ENCODE peak calls at places on chromosome 3, in seven cellular contexts. One of them, this sample, is unnamed.

GRCh38 chr3:123300056-123300455 is 98.3 kb downstream of the SEC22A start:
- DNase-seq in NCI-H1092: no peak
- DNase-seq in fibroblast of lung: no peak
- DNase-seq in HTR-8/SVneo: no peak
- DNase-seq in sigmoid colon: no peak
- DNase-seq in kidney epithelial cell: no peak
- DNase-seq in lower leg skin: no peak
- DNase-seq in this sample: no peak

GRCh38 chr3:127775398-127776109 is 46.8 kb downstream of the MGLL start:
- DNase-seq in NCI-H1092: peak
- DNase-seq in fibroblast of lung: peak
- DNase-seq in HTR-8/SVneo: peak
- DNase-seq in sigmoid colon: peak
- DNase-seq in kidney epithelial cell: peak
- DNase-seq in lower leg skin: no peak
- DNase-seq in this sample: no peak

GRCh38 chr3:146277953-146278631 is 27.2 kb upstream of the PLSCR4 start:
- DNase-seq in NCI-H1092: no peak
- DNase-seq in fibroblast of lung: peak
- DNase-seq in HTR-8/SVneo: no peak
- DNase-seq in sigmoid colon: no peak
- DNase-seq in kidney epithelial cell: peak
- DNase-seq in lower leg skin: peak
- DNase-seq in this sample: no peak

GRCh38 chr3:57556459-57557087 is 499 bp downstream of the PDE12 start:
- DNase-seq in NCI-H1092: no peak
- DNase-seq in fibroblast of lung: peak
- DNase-seq in HTR-8/SVneo: peak
- DNase-seq in sigmoid colon: peak
- DNase-seq in kidney epithelial cell: no peak
- DNase-seq in lower leg skin: no peak
- DNase-seq in this sample: no peak

GRCh38 chr3:59578129-59578528 is 528.3 kb upstream of the CFAP20DC start:
- DNase-seq in NCI-H1092: no peak
- DNase-seq in fibroblast of lung: no peak
- DNase-seq in HTR-8/SVneo: no peak
- DNase-seq in sigmoid colon: no peak
- DNase-seq in kidney epithelial cell: no peak
- DNase-seq in lower leg skin: no peak
- DNase-seq in this sample: no peak

GRCh38 chr3:9852528-9852927 is 8.7 kb upstream of the RPUSD3 start:
- DNase-seq in NCI-H1092: no peak
- DNase-seq in fibroblast of lung: no peak
- DNase-seq in HTR-8/SVneo: no peak
- DNase-seq in sigmoid colon: no peak
- DNase-seq in kidney epithelial cell: no peak
- DNase-seq in lower leg skin: no peak
- DNase-seq in this sample: no peak

GRCh38 chr3:145963111-145963510 is 197.9 kb downstream of the PLOD2 start:
- DNase-seq in NCI-H1092: no peak
- DNase-seq in fibroblast of lung: no peak
- DNase-seq in HTR-8/SVneo: no peak
- DNase-seq in sigmoid colon: no peak
- DNase-seq in kidney epithelial cell: no peak
- DNase-seq in lower leg skin: no peak
- DNase-seq in this sample: no peak

GRCh38 chr3:140953028-140953960 is 11.7 kb downstream of the SLC25A36 start:
- DNase-seq in NCI-H1092: no peak
- DNase-seq in fibroblast of lung: peak
- DNase-seq in HTR-8/SVneo: peak
- DNase-seq in sigmoid colon: no peak
- DNase-seq in kidney epithelial cell: peak
- DNase-seq in lower leg skin: no peak
- DNase-seq in this sample: no peak

GRCh38 chr3:175091426-175092114 is 232.4 kb downstream of the NAALADL2 start:
- DNase-seq in NCI-H1092: no peak
- DNase-seq in fibroblast of lung: no peak
- DNase-seq in HTR-8/SVneo: no peak
- DNase-seq in sigmoid colon: no peak
- DNase-seq in kidney epithelial cell: no peak
- DNase-seq in lower leg skin: no peak
- DNase-seq in this sample: no peak

GRCh38 chr3:135147657-135148056 is 352.6 kb downstream of the EPHB1 start:
- DNase-seq in NCI-H1092: no peak
- DNase-seq in fibroblast of lung: no peak
- DNase-seq in HTR-8/SVneo: no peak
- DNase-seq in sigmoid colon: no peak
- DNase-seq in kidney epithelial cell: no peak
- DNase-seq in lower leg skin: peak
- DNase-seq in this sample: no peak

GRCh38 chr3:150068440-150069157 is 97.9 kb upstream of the PFN2 start:
- DNase-seq in NCI-H1092: no peak
- DNase-seq in fibroblast of lung: no peak
- DNase-seq in HTR-8/SVneo: no peak
- DNase-seq in sigmoid colon: no peak
- DNase-seq in kidney epithelial cell: no peak
- DNase-seq in lower leg skin: no peak
- DNase-seq in this sample: no peak

GRCh38 chr3:177721864-177722370 is 524.6 kb upstream of the TBL1XR1 start:
- DNase-seq in NCI-H1092: no peak
- DNase-seq in fibroblast of lung: peak
- DNase-seq in HTR-8/SVneo: no peak
- DNase-seq in sigmoid colon: no peak
- DNase-seq in kidney epithelial cell: no peak
- DNase-seq in lower leg skin: no peak
- DNase-seq in this sample: no peak

GRCh38 chr3:99997293-99997692 is 117.0 kb downstream of the FILIP1L start:
- DNase-seq in NCI-H1092: no peak
- DNase-seq in fibroblast of lung: peak
- DNase-seq in HTR-8/SVneo: no peak
- DNase-seq in sigmoid colon: no peak
- DNase-seq in kidney epithelial cell: no peak
- DNase-seq in lower leg skin: no peak
- DNase-seq in this sample: no peak

GRCh38 chr3:177385831-177386301 is 188.6 kb upstream of the TBL1XR1 start:
- DNase-seq in NCI-H1092: no peak
- DNase-seq in fibroblast of lung: peak
- DNase-seq in HTR-8/SVneo: peak
- DNase-seq in sigmoid colon: no peak
- DNase-seq in kidney epithelial cell: no peak
- DNase-seq in lower leg skin: no peak
- DNase-seq in this sample: no peak

GRCh38 chr3:165636682-165637010 is 200.6 kb downstream of the BCHE start:
- DNase-seq in NCI-H1092: no peak
- DNase-seq in fibroblast of lung: no peak
- DNase-seq in HTR-8/SVneo: no peak
- DNase-seq in sigmoid colon: no peak
- DNase-seq in kidney epithelial cell: peak
- DNase-seq in lower leg skin: no peak
- DNase-seq in this sample: no peak

GRCh38 chr3:77491961-77492360 is 452.1 kb downstream of the ROBO2 start:
- DNase-seq in NCI-H1092: no peak
- DNase-seq in fibroblast of lung: no peak
- DNase-seq in HTR-8/SVneo: no peak
- DNase-seq in sigmoid colon: no peak
- DNase-seq in kidney epithelial cell: no peak
- DNase-seq in lower leg skin: no peak
- DNase-seq in this sample: no peak

GRCh38 chr3:71219744-71220638 is 363.5 kb downstream of the FOXP1 start:
- DNase-seq in NCI-H1092: no peak
- DNase-seq in fibroblast of lung: no peak
- DNase-seq in HTR-8/SVneo: no peak
- DNase-seq in sigmoid colon: no peak
- DNase-seq in kidney epithelial cell: no peak
- DNase-seq in lower leg skin: no peak
- DNase-seq in this sample: peak

GRCh38 chr3:12312010-12312409 is 23.1 kb downstream of the PPARG start:
- DNase-seq in NCI-H1092: no peak
- DNase-seq in fibroblast of lung: no peak
- DNase-seq in HTR-8/SVneo: no peak
- DNase-seq in sigmoid colon: no peak
- DNase-seq in kidney epithelial cell: no peak
- DNase-seq in lower leg skin: no peak
- DNase-seq in this sample: no peak